ENCODE peak calls at places on chromosomes 6 and 20, in ten cellular contexts. R, D, Q, J, L, M, O, A, N and Y are unnamed samples.

GRCh38 chr20:25073544-25073943 is 8.4 kb downstream of the VSX1 start:
- DNase-seq in R (no peak), D (no peak), M (peak), Q (no peak), A (no peak), O (no peak), N (no peak), L (no peak), J (no peak), Y (no peak)

GRCh38 chr6:105099371-105099770 is 80.4 kb downstream of the POPDC3 start:
- DNase-seq in R (no peak), J (no peak), Q (no peak), M (no peak), D (no peak), O (no peak), L (no peak), A (no peak), N (no peak), Y (no peak)

GRCh38 chr6:110550353-110550752 is 73.9 kb upstream of the SLC22A16 start:
- DNase-seq in M (no peak), O (no peak), R (no peak), L (no peak), J (no peak), D (no peak), N (no peak), A (no peak), Q (no peak), Y (no peak)

GRCh38 chr6:110475255-110475654 is 1.2 kb downstream of the SLC22A16 start:
- DNase-seq in L (no peak), D (no peak), O (no peak), R (no peak), N (no peak), J (no peak), M (no peak), Q (no peak), A (no peak), Y (no peak)

GRCh38 chr6:3797231-3798200 is 46.0 kb upstream of the PXDC1 start:
- DNase-seq in A (no peak), N (no peak), M (no peak), Q (no peak), R (no peak), J (no peak), D (peak), L (peak), O (no peak), Y (no peak)

GRCh38 chr6:112752791-112753190 is 405.7 kb downstream of the RFPL4B start:
- DNase-seq in Q (no peak), A (no peak), M (no peak), N (no peak), D (peak), O (no peak), J (no peak), L (no peak), R (no peak), Y (no peak)

GRCh38 chr20:43507150-43508080 is at the start of gene L3MBTL1:
- DNase-seq in A (peak), N (peak), Q (peak), M (no peak), R (peak), J (peak), O (peak), L (peak), D (peak), Y (peak)

GRCh38 chr6:110590821-110591351 is 114.5 kb upstream of the SLC22A16 start:
- DNase-seq in A (no peak), M (no peak), O (no peak), Q (no peak), L (no peak), D (peak), J (no peak), N (no peak), R (no peak), Y (no peak)

GRCh38 chr20:21182832-21183563 is 57.1 kb downstream of the KIZ start:
- DNase-seq in Q (no peak), O (no peak), N (peak), A (no peak), J (no peak), R (peak), D (peak), L (peak), M (no peak), Y (peak)

GRCh38 chr6:105892577-105893262 is 193.4 kb upstream of the PRDM1 start:
- DNase-seq in J (no peak), M (peak), L (no peak), D (no peak), R (no peak), O (peak), A (no peak), Q (no peak), N (no peak), Y (peak)

GRCh38 chr6:111414373-111414772 is 68.6 kb downstream of the REV3L start:
- DNase-seq in L (no peak), M (no peak), Q (no peak), D (no peak), N (no peak), O (no peak), A (no peak), J (no peak), R (no peak), Y (no peak)

GRCh38 chr6:113405326-113406050 is 451.7 kb upstream of the MARCKS start:
- DNase-seq in A (no peak), R (no peak), M (no peak), N (no peak), D (no peak), Q (no peak), L (no peak), J (no peak), O (no peak), Y (no peak)

GRCh38 chr20:56463428-56463827 is 5.0 kb upstream of the RTF2 start:
- DNase-seq in Q (no peak), N (no peak), A (no peak), R (no peak), L (no peak), M (no peak), D (no peak), O (no peak), J (no peak), Y (no peak)

GRCh38 chr6:56764081-56764566 is 121.4 kb upstream of the DST start:
- DNase-seq in Q (no peak), M (no peak), R (peak), N (no peak), A (no peak), O (no peak), L (peak), D (peak), J (no peak), Y (no peak)

GRCh38 chr20:63567382-63568169 is 6.5 kb downstream of the HELZ2 start:
- DNase-seq in D (no peak), N (no peak), O (peak), M (peak), R (no peak), A (no peak), L (no peak), J (peak), Q (no peak), Y (peak)

GRCh38 chr20:25300496-25301170 is 52.7 kb downstream of the PYGB start:
- DNase-seq in R (no peak), A (no peak), D (peak), N (no peak), M (no peak), Q (no peak), L (no peak), J (no peak), O (no peak), Y (no peak)

GRCh38 chr20:8616792-8617191 is 452.1 kb upstream of the PLCB4 start:
- DNase-seq in J (no peak), O (no peak), D (peak), N (no peak), M (no peak), R (no peak), L (no peak), Q (no peak), A (no peak), Y (no peak)

GRCh38 chr6:125116710-125117109 is 36.9 kb upstream of the TPD52L1 start:
- DNase-seq in A (no peak), D (no peak), J (no peak), L (no peak), Q (no peak), N (no peak), M (no peak), O (no peak), R (no peak), Y (no peak)

GRCh38 chr6:42225043-42225368 is 7.3 kb upstream of the MRPS10 start:
- DNase-seq in M (no peak), D (no peak), N (no peak), O (no peak), A (no peak), Q (no peak), J (no peak), R (no peak), L (no peak), Y (no peak)

GRCh38 chr6:136782021-136782770 is 10.1 kb downstream of the MAP3K5 start:
- DNase-seq in Q (no peak), M (no peak), N (no peak), J (no peak), A (no peak), R (no peak), L (no peak), D (peak), O (no peak), Y (no peak)

DNA sequence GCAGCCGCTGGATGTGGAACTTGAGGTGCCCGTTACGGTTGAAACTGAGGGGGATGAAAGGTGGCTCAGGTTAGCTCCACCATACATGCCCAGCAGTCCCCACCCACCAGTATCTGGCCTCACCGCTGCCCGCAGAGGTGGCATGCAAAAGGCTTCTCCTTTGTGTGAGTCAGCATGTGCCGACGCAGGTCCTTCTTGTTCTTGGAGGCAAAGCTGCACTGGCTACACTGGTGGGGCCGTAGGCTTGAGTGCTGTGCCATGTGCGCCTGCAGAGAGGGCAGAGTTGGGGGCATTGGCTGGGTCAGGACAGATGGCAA is 15.8 kb downstream of the PCIF1 start:
- DNase-seq in A (no peak), M (no peak), O (no peak), L (no peak), R (peak), D (no peak), N (no peak), J (no peak), Q (no peak), Y (no peak)
- TF ChIP-seq POLR2A in A (no peak), M (no peak), O (no peak), L (no peak), R (no peak), D (no peak), N (peak), J (no peak), Q (no peak), Y (no peak)

GRCh38 chr6:158046201-158047119 is 64.8 kb downstream of the SYNJ2 start:
- DNase-seq in D (no peak), J (peak), A (no peak), M (no peak), O (no peak), N (no peak), L (no peak), R (no peak), Q (no peak), Y (no peak)

GRCh38 chr6:158042245-158042798 is 60.7 kb downstream of the SYNJ2 start:
- DNase-seq in N (no peak), R (peak), L (peak), A (peak), Q (no peak), D (peak), J (peak), O (peak), M (no peak), Y (no peak)

GRCh38 chr6:158043586-158044524 is 62.2 kb downstream of the SYNJ2 start:
- DNase-seq in J (peak), A (no peak), O (peak), N (no peak), Q (no peak), M (no peak), R (peak), D (no peak), L (no peak), Y (peak)

GRCh38 chr6:158043008-158043407 is 61.3 kb downstream of the SYNJ2 start:
- DNase-seq in L (no peak), D (no peak), M (no peak), O (no peak), Q (no peak), A (no peak), R (no peak), N (no peak), J (no peak), Y (no peak)

DNA sequence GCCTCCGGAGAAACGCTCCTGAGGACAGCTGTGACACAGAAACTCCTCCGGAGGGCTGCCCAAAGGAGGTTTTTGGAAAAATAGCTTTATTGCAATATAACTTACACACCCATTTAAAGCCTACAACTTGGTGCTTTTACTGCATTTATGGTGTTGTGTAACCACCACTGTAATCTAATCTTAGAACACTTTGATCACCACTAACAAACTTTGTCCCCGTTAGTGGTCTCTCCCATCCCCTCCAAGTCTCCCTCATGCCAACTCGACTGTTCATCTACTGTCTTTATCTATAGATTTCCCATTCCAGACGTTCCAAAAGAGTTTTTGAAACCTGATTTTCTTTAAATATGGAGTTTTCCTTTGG is 62.8 kb downstream of the SYNJ2 start:
- DNase-seq in L (no peak), M (no peak), N (no peak), Q (no peak), R (no peak), J (no peak), A (no peak), D (no peak), O (no peak), Y (no peak)
- H3K27ac ChIP-seq in L (peak), M (no peak), N (no peak), Q (no peak), R (peak), J (peak), A (no peak), D (peak), O (peak), Y (peak)

GRCh38 chr6:2734517-2735076 is 16.1 kb downstream of the MYLK4 start:
- DNase-seq in M (no peak), N (no peak), J (no peak), R (no peak), L (no peak), A (no peak), Q (no peak), O (no peak), D (peak), Y (no peak)

GRCh38 chr6:2733736-2734480 is 16.8 kb downstream of the MYLK4 start:
- DNase-seq in Q (no peak), M (no peak), N (no peak), L (no peak), D (no peak), O (peak), R (no peak), J (peak), A (no peak), Y (no peak)

GRCh38 chr6:2731281-2731909 is 19.3 kb downstream of the MYLK4 start:
- DNase-seq in M (no peak), R (no peak), L (no peak), N (no peak), J (no peak), D (no peak), Q (no peak), A (no peak), O (no peak), Y (no peak)

GRCh38 chr6:2732503-2733089 is 18.1 kb downstream of the MYLK4 start:
- DNase-seq in L (no peak), O (peak), M (no peak), N (no peak), J (no peak), Q (no peak), R (no peak), D (no peak), A (no peak), Y (no peak)

DNA sequence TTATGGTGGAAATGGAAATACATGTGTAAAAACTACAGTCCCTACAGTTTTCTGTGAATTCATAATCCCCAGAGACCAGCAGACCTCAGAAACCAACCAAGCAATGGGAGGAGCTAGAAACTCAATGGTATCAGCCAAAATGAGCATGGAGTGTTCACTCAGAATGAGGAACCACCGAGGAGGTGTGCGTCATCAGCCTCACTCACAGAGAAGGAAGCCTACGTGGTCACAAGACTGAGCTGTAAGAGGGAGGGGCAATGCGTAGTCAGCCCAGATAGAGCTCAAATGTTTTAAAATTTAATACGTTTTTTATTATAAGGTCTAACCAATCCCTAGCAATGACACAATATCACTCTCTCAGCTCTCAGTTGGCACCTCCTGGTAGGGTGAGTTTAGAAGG is 17.4 kb downstream of the MYLK4 start:
- DNase-seq in D (peak), L (no peak), R (peak), Q (no peak), A (no peak), O (peak), M (peak), J (peak), N (no peak), Y (peak)
- TF ChIP-seq POLR2A in D (no peak), L (no peak), R (no peak), Q (no peak), A (no peak), O (no peak), M (no peak), J (no peak), N (no peak), Y (no peak)

DNA sequence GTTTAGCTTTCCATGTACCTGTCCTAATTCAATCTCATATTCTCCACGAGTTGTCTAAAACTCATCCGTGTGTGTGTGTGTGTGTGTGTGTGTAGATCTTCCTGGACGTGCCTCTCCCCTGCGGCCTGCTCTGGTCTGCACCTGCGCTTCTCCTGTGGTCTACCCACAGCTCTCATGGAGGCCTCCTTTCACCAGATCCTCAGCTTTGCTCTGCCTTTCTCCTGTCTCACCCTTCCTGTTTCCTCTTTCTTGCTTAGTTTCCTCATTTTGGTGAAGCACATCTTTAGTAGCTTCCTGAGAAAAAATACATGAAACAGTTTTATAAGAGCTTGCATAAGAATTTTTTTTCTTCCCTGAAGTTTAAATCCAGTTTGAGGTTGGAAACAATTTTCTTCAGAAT is 18.1 kb downstream of the SLX4IP start:
- DNase-seq in M (peak), R (no peak), J (no peak), O (no peak), L (no peak), D (no peak), A (no peak), N (no peak), Q (no peak), Y (peak)
- H3K27ac ChIP-seq in M (no peak), R (no peak), J (no peak), O (no peak), L (no peak), D (no peak), A (no peak), N (no peak), Q (no peak), Y (no peak)

GRCh38 chr6:163414367-163415175 is at the start of gene QKI:
- DNase-seq in M (peak), O (peak), L (peak), R (peak), A (peak), D (peak), Q (peak), N (peak), J (peak), Y (peak)
- TF ChIP-seq POLR2A in M (peak), O (no peak), L (peak), R (peak), A (peak), D (no peak), Q (peak), N (peak), J (peak), Y (peak)

GRCh38 chr20:17598013-17598550 is 28.2 kb downstream of the DSTN start:
- DNase-seq in Q (no peak), J (no peak), A (no peak), N (no peak), D (no peak), R (no peak), O (no peak), L (no peak), M (no peak), Y (no peak)
- H3K27ac ChIP-seq in Q (no peak), J (no peak), A (no peak), N (no peak), D (no peak), R (no peak), O (no peak), L (no peak), M (no peak), Y (no peak)

DNA sequence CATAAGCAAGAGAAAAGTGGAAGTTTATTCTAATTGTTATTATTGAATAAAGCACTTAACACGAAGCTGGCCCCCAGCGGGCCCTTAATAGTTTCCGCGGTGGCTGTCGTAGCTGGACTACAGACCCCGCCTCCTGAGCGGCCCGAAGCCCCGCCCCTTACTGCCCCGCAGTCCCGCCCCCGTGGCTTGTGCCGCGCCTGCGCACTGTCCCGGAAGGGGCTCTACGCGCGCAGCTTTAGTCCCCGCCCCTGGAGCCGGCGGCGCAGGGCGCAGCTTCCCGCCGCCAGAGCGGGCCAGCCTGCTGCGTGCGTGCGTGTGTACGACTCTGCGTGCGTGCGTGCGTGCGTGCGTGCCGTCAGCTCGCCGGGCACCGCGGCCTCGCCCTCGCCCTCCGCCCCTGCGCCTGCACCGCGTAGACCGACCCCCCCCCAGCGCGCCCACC is at the start of gene VAPB:
- DNase-seq in R (peak), Q (peak), M (peak), O (peak), J (peak), N (peak), A (peak), D (peak), L (peak), Y (peak)
- TF ChIP-seq POLR2A in R (peak), Q (peak), M (peak), O (no peak), J (no peak), N (peak), A (peak), D (no peak), L (peak), Y (peak)